ENCODE peak calls at places on chromosomes 2 and 18, in six cellular contexts. H is endothelial cell, U is non-pigmented ciliary epithelial cell, D is GM13977, P is right lobe of liver, W is H54. J is an unnamed sample.

GRCh38 chr2:7868836-7869235 is 813.0 kb upstream of the ID2 start:
- DNase-seq in H (no peak), U (no peak), D (no peak), P (no peak), W (no peak), J (no peak)

GRCh38 chr2:232343816-232344215 is 34.7 kb upstream of the ALPP start:
- DNase-seq in H (no peak), U (no peak), D (no peak), P (no peak), W (no peak), J (no peak)

GRCh38 chr2:109258905-109259540 is 130.0 kb downstream of the SH3RF3 start:
- DNase-seq in H (no peak), U (no peak), D (no peak), P (no peak), W (no peak), J (no peak)

GRCh38 chr2:216618785-216619184 is 14.4 kb upstream of the IGFBP2 start:
- DNase-seq in H (no peak), U (no peak), D (no peak), P (no peak), W (no peak), J (no peak)

GRCh38 chr2:97747716-97748115 is 34.3 kb downstream of the ZAP70 start:
- DNase-seq in H (no peak), U (no peak), D (no peak), P (no peak), W (no peak), J (no peak)

GRCh38 chr2:138500592-138501426 is 761 bp upstream of the SPOPL start:
- DNase-seq in H (peak), U (no peak), D (no peak), P (no peak), W (no peak), J (no peak)

GRCh38 chr2:20648831-20649230 is 2.1 kb downstream of the HS1BP3 start:
- DNase-seq in H (no peak), U (no peak), D (no peak), P (peak), W (no peak), J (no peak)

GRCh38 chr2:70994055-70994444 is 623 bp downstream of the TEX261 start:
- DNase-seq in H (no peak), U (no peak), D (no peak), P (no peak), W (no peak), J (no peak)

GRCh38 chr18:67282796-67283195 is 233.7 kb downstream of the DSEL start:
- DNase-seq in H (no peak), U (no peak), D (no peak), P (no peak), W (no peak), J (no peak)

GRCh38 chr2:84527137-84528129 is 11.1 kb downstream of the DNAH6 start:
- DNase-seq in H (no peak), U (no peak), D (no peak), P (no peak), W (no peak), J (no peak)

GRCh38 chr2:120503793-120504571 is 158.0 kb downstream of the INHBB start:
- DNase-seq in H (no peak), U (no peak), D (no peak), P (peak), W (peak), J (no peak)